ENCODE peak calls at places on chromosomes 12 and 14, in ten cellular contexts. One of them, this sample, is unnamed.
A peak's percentile ranks its signal among the peaks of the same experiment; 100 is the strongest.

GRCh38 chr14:54577977-54578376 is 11.0 kb downstream of the SAMD4A start:
- DNase-seq in glutamatergic neuron: no peak
- DNase-seq in kidney tubule cell: peak; percentile 48
- DNase-seq in activated CD8-positive, alpha-beta memory T cell treated with anti-CD3 and anti-CD28 coated beads, Interleukin-2, amount 50 U/mL, for 48 hours: no peak
- DNase-seq in HS-27A: no peak
- DNase-seq in NCI-H1092 treated with DMSO at 0.1 percent for 48 hours: no peak
- DNase-seq in ovary: no peak
- DNase-seq in Peyer's patch: no peak
- DNase-seq in H54: no peak
- DNase-seq in DMS153: no peak
- DNase-seq in this sample: no peak

GRCh38 chr14:32711103-32711680 is 227.5 kb upstream of the NPAS3 start:
- DNase-seq in glutamatergic neuron: no peak
- DNase-seq in kidney tubule cell: peak; percentile 52
- DNase-seq in activated CD8-positive, alpha-beta memory T cell treated with anti-CD3 and anti-CD28 coated beads, Interleukin-2, amount 50 U/mL, for 48 hours: no peak
- DNase-seq in HS-27A: no peak
- DNase-seq in NCI-H1092 treated with DMSO at 0.1 percent for 48 hours: peak; percentile 79
- DNase-seq in ovary: no peak
- DNase-seq in Peyer's patch: no peak
- DNase-seq in H54: peak; percentile 18
- DNase-seq in DMS153: peak; percentile 71
- DNase-seq in this sample: no peak

GRCh38 chr12:28489256-28489655 is 299.0 kb downstream of the CCDC91 start:
- DNase-seq in glutamatergic neuron: no peak
- DNase-seq in kidney tubule cell: no peak
- DNase-seq in activated CD8-positive, alpha-beta memory T cell treated with anti-CD3 and anti-CD28 coated beads, Interleukin-2, amount 50 U/mL, for 48 hours: no peak
- DNase-seq in HS-27A: peak; percentile 26
- DNase-seq in NCI-H1092 treated with DMSO at 0.1 percent for 48 hours: no peak
- DNase-seq in ovary: no peak
- DNase-seq in Peyer's patch: no peak
- DNase-seq in H54: no peak
- DNase-seq in DMS153: no peak
- DNase-seq in this sample: no peak

GRCh38 chr12:24233519-24234246 is 284.2 kb upstream of the SOX5 start:
- DNase-seq in glutamatergic neuron: no peak
- DNase-seq in kidney tubule cell: no peak
- DNase-seq in activated CD8-positive, alpha-beta memory T cell treated with anti-CD3 and anti-CD28 coated beads, Interleukin-2, amount 50 U/mL, for 48 hours: no peak
- DNase-seq in HS-27A: no peak
- DNase-seq in NCI-H1092 treated with DMSO at 0.1 percent for 48 hours: no peak
- DNase-seq in ovary: no peak
- DNase-seq in Peyer's patch: no peak
- DNase-seq in H54: no peak
- DNase-seq in DMS153: no peak
- DNase-seq in this sample: no peak

GRCh38 chr12:24297516-24297915 is 348.0 kb upstream of the SOX5 start:
- DNase-seq in glutamatergic neuron: no peak
- DNase-seq in kidney tubule cell: no peak
- DNase-seq in activated CD8-positive, alpha-beta memory T cell treated with anti-CD3 and anti-CD28 coated beads, Interleukin-2, amount 50 U/mL, for 48 hours: no peak
- DNase-seq in HS-27A: no peak
- DNase-seq in NCI-H1092 treated with DMSO at 0.1 percent for 48 hours: no peak
- DNase-seq in ovary: no peak
- DNase-seq in Peyer's patch: no peak
- DNase-seq in H54: no peak
- DNase-seq in DMS153: no peak
- DNase-seq in this sample: no peak

GRCh38 chr14:34539407-34540180 is at the start of gene EAPP:
- DNase-seq in glutamatergic neuron: peak; percentile 96
- DNase-seq in kidney tubule cell: peak; percentile 98
- DNase-seq in activated CD8-positive, alpha-beta memory T cell treated with anti-CD3 and anti-CD28 coated beads, Interleukin-2, amount 50 U/mL, for 48 hours: peak; percentile 95
- DNase-seq in HS-27A: peak; percentile 91
- DNase-seq in NCI-H1092 treated with DMSO at 0.1 percent for 48 hours: no peak
- DNase-seq in ovary: peak; percentile 98
- DNase-seq in Peyer's patch: peak; percentile 98
- DNase-seq in H54: peak; percentile 90
- DNase-seq in DMS153: no peak
- DNase-seq in this sample: peak; percentile 99

GRCh38 chr12:130041983-130042812 is 120.1 kb upstream of the FZD10 start:
- DNase-seq in glutamatergic neuron: peak; percentile 87
- DNase-seq in kidney tubule cell: peak; percentile 43
- DNase-seq in activated CD8-positive, alpha-beta memory T cell treated with anti-CD3 and anti-CD28 coated beads, Interleukin-2, amount 50 U/mL, for 48 hours: peak; percentile 89
- DNase-seq in HS-27A: no peak
- DNase-seq in NCI-H1092 treated with DMSO at 0.1 percent for 48 hours: peak; percentile 42
- DNase-seq in ovary: peak; percentile 60
- DNase-seq in Peyer's patch: no peak
- DNase-seq in H54: no peak
- DNase-seq in DMS153: peak; percentile 14
- DNase-seq in this sample: no peak

GRCh38 chr12:14247166-14247565 is 118.3 kb upstream of the ATF7IP start:
- DNase-seq in glutamatergic neuron: no peak
- DNase-seq in kidney tubule cell: no peak
- DNase-seq in activated CD8-positive, alpha-beta memory T cell treated with anti-CD3 and anti-CD28 coated beads, Interleukin-2, amount 50 U/mL, for 48 hours: no peak
- DNase-seq in HS-27A: no peak
- DNase-seq in NCI-H1092 treated with DMSO at 0.1 percent for 48 hours: no peak
- DNase-seq in ovary: no peak
- DNase-seq in Peyer's patch: no peak
- DNase-seq in H54: no peak
- DNase-seq in DMS153: no peak
- DNase-seq in this sample: no peak

GRCh38 chr12:4421590-4422031 is 24.0 kb downstream of the FGF6 start:
- DNase-seq in glutamatergic neuron: no peak
- DNase-seq in kidney tubule cell: peak; percentile 44
- DNase-seq in activated CD8-positive, alpha-beta memory T cell treated with anti-CD3 and anti-CD28 coated beads, Interleukin-2, amount 50 U/mL, for 48 hours: peak; percentile 51
- DNase-seq in HS-27A: peak; percentile 11
- DNase-seq in NCI-H1092 treated with DMSO at 0.1 percent for 48 hours: peak; percentile 53
- DNase-seq in ovary: no peak
- DNase-seq in Peyer's patch: no peak
- DNase-seq in H54: peak; percentile 50
- DNase-seq in DMS153: no peak
- DNase-seq in this sample: no peak

GRCh38 chr14:38723954-38724353 is 379.1 kb downstream of the SEC23A start:
- DNase-seq in glutamatergic neuron: no peak
- DNase-seq in kidney tubule cell: no peak
- DNase-seq in activated CD8-positive, alpha-beta memory T cell treated with anti-CD3 and anti-CD28 coated beads, Interleukin-2, amount 50 U/mL, for 48 hours: no peak
- DNase-seq in HS-27A: no peak
- DNase-seq in NCI-H1092 treated with DMSO at 0.1 percent for 48 hours: no peak
- DNase-seq in ovary: no peak
- DNase-seq in Peyer's patch: no peak
- DNase-seq in H54: no peak
- DNase-seq in DMS153: no peak
- DNase-seq in this sample: no peak

GRCh38 chr12:59858508-59858907 is 262.7 kb downstream of the SLC16A7 start:
- DNase-seq in glutamatergic neuron: no peak
- DNase-seq in kidney tubule cell: no peak
- DNase-seq in activated CD8-positive, alpha-beta memory T cell treated with anti-CD3 and anti-CD28 coated beads, Interleukin-2, amount 50 U/mL, for 48 hours: no peak
- DNase-seq in HS-27A: no peak
- DNase-seq in NCI-H1092 treated with DMSO at 0.1 percent for 48 hours: no peak
- DNase-seq in ovary: no peak
- DNase-seq in Peyer's patch: no peak
- DNase-seq in H54: no peak
- DNase-seq in DMS153: no peak
- DNase-seq in this sample: no peak

GRCh38 chr12:93526786-93527428 is 45.6 kb upstream of the SOCS2 start:
- DNase-seq in glutamatergic neuron: no peak
- DNase-seq in kidney tubule cell: peak; percentile 87
- DNase-seq in activated CD8-positive, alpha-beta memory T cell treated with anti-CD3 and anti-CD28 coated beads, Interleukin-2, amount 50 U/mL, for 48 hours: no peak
- DNase-seq in HS-27A: peak; percentile 71
- DNase-seq in NCI-H1092 treated with DMSO at 0.1 percent for 48 hours: no peak
- DNase-seq in ovary: no peak
- DNase-seq in Peyer's patch: no peak
- DNase-seq in H54: peak; percentile 49
- DNase-seq in DMS153: no peak
- DNase-seq in this sample: no peak

GRCh38 chr14:69005432-69006148 is 26.5 kb upstream of the ACTN1 start:
- DNase-seq in glutamatergic neuron: no peak
- DNase-seq in kidney tubule cell: peak; percentile 89
- DNase-seq in activated CD8-positive, alpha-beta memory T cell treated with anti-CD3 and anti-CD28 coated beads, Interleukin-2, amount 50 U/mL, for 48 hours: no peak
- DNase-seq in HS-27A: peak; percentile 56
- DNase-seq in NCI-H1092 treated with DMSO at 0.1 percent for 48 hours: no peak
- DNase-seq in ovary: peak; percentile 45
- DNase-seq in Peyer's patch: peak; percentile 20
- DNase-seq in H54: peak; percentile 74
- DNase-seq in DMS153: peak; percentile 54
- DNase-seq in this sample: no peak

GRCh38 chr12:87687362-87687761 is 341.8 kb downstream of the C12orf50 start:
- DNase-seq in glutamatergic neuron: no peak
- DNase-seq in kidney tubule cell: peak; percentile 88
- DNase-seq in activated CD8-positive, alpha-beta memory T cell treated with anti-CD3 and anti-CD28 coated beads, Interleukin-2, amount 50 U/mL, for 48 hours: no peak
- DNase-seq in HS-27A: peak; percentile 79
- DNase-seq in NCI-H1092 treated with DMSO at 0.1 percent for 48 hours: no peak
- DNase-seq in ovary: peak; percentile 39
- DNase-seq in Peyer's patch: no peak
- DNase-seq in H54: no peak
- DNase-seq in DMS153: no peak
- DNase-seq in this sample: no peak

GRCh38 chr12:106245767-106246166 is 2.1 kb downstream of the CKAP4 start:
- DNase-seq in glutamatergic neuron: no peak
- DNase-seq in kidney tubule cell: peak; percentile 53
- DNase-seq in activated CD8-positive, alpha-beta memory T cell treated with anti-CD3 and anti-CD28 coated beads, Interleukin-2, amount 50 U/mL, for 48 hours: no peak
- DNase-seq in HS-27A: no peak
- DNase-seq in NCI-H1092 treated with DMSO at 0.1 percent for 48 hours: no peak
- DNase-seq in ovary: no peak
- DNase-seq in Peyer's patch: no peak
- DNase-seq in H54: peak; percentile 75
- DNase-seq in DMS153: no peak
- DNase-seq in this sample: no peak

GRCh38 chr12:130509454-130509853 is 171.8 kb downstream of the PIWIL1 start:
- DNase-seq in glutamatergic neuron: no peak
- DNase-seq in kidney tubule cell: no peak
- DNase-seq in activated CD8-positive, alpha-beta memory T cell treated with anti-CD3 and anti-CD28 coated beads, Interleukin-2, amount 50 U/mL, for 48 hours: no peak
- DNase-seq in HS-27A: no peak
- DNase-seq in NCI-H1092 treated with DMSO at 0.1 percent for 48 hours: no peak
- DNase-seq in ovary: no peak
- DNase-seq in Peyer's patch: no peak
- DNase-seq in H54: no peak
- DNase-seq in DMS153: no peak
- DNase-seq in this sample: no peak

GRCh38 chr12:41932470-41932991 is 212.1 kb downstream of the GXYLT1 start:
- DNase-seq in glutamatergic neuron: peak; percentile 79
- DNase-seq in kidney tubule cell: peak; percentile 48
- DNase-seq in activated CD8-positive, alpha-beta memory T cell treated with anti-CD3 and anti-CD28 coated beads, Interleukin-2, amount 50 U/mL, for 48 hours: no peak
- DNase-seq in HS-27A: no peak
- DNase-seq in NCI-H1092 treated with DMSO at 0.1 percent for 48 hours: peak; percentile 94
- DNase-seq in ovary: peak; percentile 85
- DNase-seq in Peyer's patch: peak; percentile 22
- DNase-seq in H54: no peak
- DNase-seq in DMS153: peak; percentile 97
- DNase-seq in this sample: peak; percentile 78

GRCh38 chr12:55935742-55936151 is 4.8 kb downstream of the DGKA start:
- DNase-seq in glutamatergic neuron: no peak
- DNase-seq in kidney tubule cell: no peak
- DNase-seq in activated CD8-positive, alpha-beta memory T cell treated with anti-CD3 and anti-CD28 coated beads, Interleukin-2, amount 50 U/mL, for 48 hours: peak; percentile 66
- DNase-seq in HS-27A: no peak
- DNase-seq in NCI-H1092 treated with DMSO at 0.1 percent for 48 hours: no peak
- DNase-seq in ovary: peak; percentile 72
- DNase-seq in Peyer's patch: no peak
- DNase-seq in H54: no peak
- DNase-seq in DMS153: no peak
- DNase-seq in this sample: no peak

GRCh38 chr12:124109760-124110159 is 136.7 kb downstream of the ZNF664 start:
- DNase-seq in glutamatergic neuron: peak; percentile 35
- DNase-seq in kidney tubule cell: no peak
- DNase-seq in activated CD8-positive, alpha-beta memory T cell treated with anti-CD3 and anti-CD28 coated beads, Interleukin-2, amount 50 U/mL, for 48 hours: no peak
- DNase-seq in HS-27A: no peak
- DNase-seq in NCI-H1092 treated with DMSO at 0.1 percent for 48 hours: no peak
- DNase-seq in ovary: no peak
- DNase-seq in Peyer's patch: no peak
- DNase-seq in H54: peak; percentile 84
- DNase-seq in DMS153: no peak
- DNase-seq in this sample: no peak

GRCh38 chr14:51095854-51096823 is 1.2 kb upstream of the TRIM9 start:
- DNase-seq in glutamatergic neuron: peak; percentile 18
- DNase-seq in kidney tubule cell: peak; percentile 81
- DNase-seq in activated CD8-positive, alpha-beta memory T cell treated with anti-CD3 and anti-CD28 coated beads, Interleukin-2, amount 50 U/mL, for 48 hours: peak; percentile 60
- DNase-seq in HS-27A: no peak
- DNase-seq in NCI-H1092 treated with DMSO at 0.1 percent for 48 hours: peak; percentile 87
- DNase-seq in ovary: peak; percentile 54
- DNase-seq in Peyer's patch: no peak
- DNase-seq in H54: peak; percentile 22
- DNase-seq in DMS153: peak; percentile 24
- DNase-seq in this sample: no peak

GRCh38 chr12:49046129-49046895 is 14.3 kb downstream of the KMT2D start:
- DNase-seq in glutamatergic neuron: no peak
- DNase-seq in kidney tubule cell: no peak
- DNase-seq in activated CD8-positive, alpha-beta memory T cell treated with anti-CD3 and anti-CD28 coated beads, Interleukin-2, amount 50 U/mL, for 48 hours: no peak
- DNase-seq in HS-27A: no peak
- DNase-seq in NCI-H1092 treated with DMSO at 0.1 percent for 48 hours: no peak
- DNase-seq in ovary: no peak
- DNase-seq in Peyer's patch: no peak
- DNase-seq in H54: no peak
- DNase-seq in DMS153: no peak
- DNase-seq in this sample: no peak

GRCh38 chr12:6294533-6295186 is 15.8 kb upstream of the PLEKHG6 start:
- DNase-seq in glutamatergic neuron: no peak
- DNase-seq in kidney tubule cell: no peak
- DNase-seq in activated CD8-positive, alpha-beta memory T cell treated with anti-CD3 and anti-CD28 coated beads, Interleukin-2, amount 50 U/mL, for 48 hours: no peak
- DNase-seq in HS-27A: no peak
- DNase-seq in NCI-H1092 treated with DMSO at 0.1 percent for 48 hours: no peak
- DNase-seq in ovary: peak; percentile 6
- DNase-seq in Peyer's patch: no peak
- DNase-seq in H54: no peak
- DNase-seq in DMS153: no peak
- DNase-seq in this sample: no peak

GRCh38 chr14:49982522-49982951 is 89.7 kb downstream of the ARF6 start:
- DNase-seq in glutamatergic neuron: no peak
- DNase-seq in kidney tubule cell: peak; percentile 94
- DNase-seq in activated CD8-positive, alpha-beta memory T cell treated with anti-CD3 and anti-CD28 coated beads, Interleukin-2, amount 50 U/mL, for 48 hours: peak; percentile 28
- DNase-seq in HS-27A: peak; percentile 91
- DNase-seq in NCI-H1092 treated with DMSO at 0.1 percent for 48 hours: no peak
- DNase-seq in ovary: no peak
- DNase-seq in Peyer's patch: no peak
- DNase-seq in H54: no peak
- DNase-seq in DMS153: no peak
- DNase-seq in this sample: no peak

GRCh38 chr12:116606397-116606796 is 47.2 kb downstream of the MAP1LC3B2 start:
- DNase-seq in glutamatergic neuron: no peak
- DNase-seq in kidney tubule cell: no peak
- DNase-seq in activated CD8-positive, alpha-beta memory T cell treated with anti-CD3 and anti-CD28 coated beads, Interleukin-2, amount 50 U/mL, for 48 hours: no peak
- DNase-seq in HS-27A: no peak
- DNase-seq in NCI-H1092 treated with DMSO at 0.1 percent for 48 hours: no peak
- DNase-seq in ovary: no peak
- DNase-seq in Peyer's patch: no peak
- DNase-seq in H54: no peak
- DNase-seq in DMS153: no peak
- DNase-seq in this sample: no peak

GRCh38 chr14:54381821-54382220 is 15.0 kb upstream of the CDKN3 start:
- DNase-seq in glutamatergic neuron: no peak
- DNase-seq in kidney tubule cell: no peak
- DNase-seq in activated CD8-positive, alpha-beta memory T cell treated with anti-CD3 and anti-CD28 coated beads, Interleukin-2, amount 50 U/mL, for 48 hours: no peak
- DNase-seq in HS-27A: no peak
- DNase-seq in NCI-H1092 treated with DMSO at 0.1 percent for 48 hours: no peak
- DNase-seq in ovary: no peak
- DNase-seq in Peyer's patch: no peak
- DNase-seq in H54: no peak
- DNase-seq in DMS153: no peak
- DNase-seq in this sample: no peak

GRCh38 chr12:7645395-7646177 is 20.1 kb downstream of the APOBEC1 start:
- DNase-seq in glutamatergic neuron: peak; percentile 31
- DNase-seq in kidney tubule cell: peak; percentile 25
- DNase-seq in activated CD8-positive, alpha-beta memory T cell treated with anti-CD3 and anti-CD28 coated beads, Interleukin-2, amount 50 U/mL, for 48 hours: no peak
- DNase-seq in HS-27A: peak; percentile 17
- DNase-seq in NCI-H1092 treated with DMSO at 0.1 percent for 48 hours: peak; percentile 10
- DNase-seq in ovary: no peak
- DNase-seq in Peyer's patch: peak; percentile 29
- DNase-seq in H54: peak; percentile 33
- DNase-seq in DMS153: no peak
- DNase-seq in this sample: no peak

GRCh38 chr14:45140661-45141187 is 5.0 kb downstream of the FANCM start:
- DNase-seq in glutamatergic neuron: no peak
- DNase-seq in kidney tubule cell: peak; percentile 9
- DNase-seq in activated CD8-positive, alpha-beta memory T cell treated with anti-CD3 and anti-CD28 coated beads, Interleukin-2, amount 50 U/mL, for 48 hours: no peak
- DNase-seq in HS-27A: no peak
- DNase-seq in NCI-H1092 treated with DMSO at 0.1 percent for 48 hours: no peak
- DNase-seq in ovary: no peak
- DNase-seq in Peyer's patch: no peak
- DNase-seq in H54: no peak
- DNase-seq in DMS153: no peak
- DNase-seq in this sample: no peak